ENCODE peak calls at places on chromosomes 5 and 9, in four cellular contexts. T is sigmoid colon, X is DMS153, E is NCI-H1092 treated with DMSO at 0.1 percent for 48 hours. S is an unnamed sample.

GRCh38 chr5:76389513-76390154 is 13.5 kb upstream of the IQGAP2 start:
- DNase-seq in X (no peak), E (no peak), T (no peak), S (no peak)

GRCh38 chr9:110334871-110335270 is 2.8 kb downstream of the TXNDC8 start:
- DNase-seq in T (no peak), X (no peak), E (no peak), S (no peak)

GRCh38 chr5:48192-48591 is 43.8 kb upstream of the PLEKHG4B start:
- DNase-seq in X (peak), T (no peak), E (no peak), S (peak)

GRCh38 chr9:86908261-86908660 is 39.0 kb downstream of the GAS1 start:
- DNase-seq in X (no peak), T (no peak), E (no peak), S (no peak)

GRCh38 chr5:147558826-147559225 is 49.0 kb upstream of the DPYSL3 start:
- DNase-seq in X (peak), E (peak), T (peak), S (peak)

GRCh38 chr9:115135786-115136185 is 17.8 kb upstream of the TNC start:
- DNase-seq in T (peak), E (no peak), X (no peak), S (no peak)

GRCh38 chr5:172492991-172493390 is 38.7 kb upstream of the SH3PXD2B start:
- DNase-seq in T (peak), E (no peak), X (no peak), S (no peak)

GRCh38 chr5:1743769-1744085 is 55.9 kb downstream of the MRPL36 start:
- DNase-seq in E (no peak), X (no peak), T (peak), S (no peak)

GRCh38 chr9:95379630-95380029 is 62.1 kb upstream of the FANCC start:
- DNase-seq in T (no peak), X (no peak), E (peak), S (no peak)

GRCh38 chr9:13993482-13994267 is 320.3 kb downstream of the NFIB start:
- DNase-seq in X (peak), T (no peak), E (peak), S (no peak)

GRCh38 chr9:134324359-134325095 is 1.7 kb upstream of the RXRA start:
- DNase-seq in E (no peak), X (no peak), T (peak), S (no peak)

GRCh38 chr5:68290260-68290674 is 74.7 kb downstream of the PIK3R1 start:
- DNase-seq in E (no peak), T (peak), X (no peak), S (no peak)

GRCh38 chr9:131235480-131235851 is 40.8 kb downstream of the FAM78A start:
- DNase-seq in T (peak), X (no peak), E (no peak), S (no peak)

GRCh38 chr9:96874947-96875459 is 20.7 kb upstream of the ZNF782 start:
- DNase-seq in E (no peak), T (no peak), X (peak), S (peak)

GRCh38 chr9:121974421-121974820 is 118.7 kb downstream of the TTLL11 start:
- DNase-seq in X (no peak), E (no peak), T (no peak), S (no peak)

GRCh38 chr5:150034677-150035076 is 34.1 kb downstream of the HMGXB3 start:
- DNase-seq in T (no peak), E (no peak), X (no peak), S (no peak)

GRCh38 chr5:139061856-139062255 is 136.3 kb downstream of the SIL1 start:
- DNase-seq in T (no peak), X (no peak), E (peak), S (no peak)

GRCh38 chr9:120447959-120448500 is 131.9 kb downstream of the CDK5RAP2 start:
- DNase-seq in E (no peak), X (no peak), T (no peak), S (no peak)

GRCh38 chr5:105371169-105371568 is 1808.6 kb upstream of the NUDT12 start:
- DNase-seq in E (no peak), T (no peak), X (no peak), S (no peak)

GRCh38 chr5:27682600-27682999 is 644.2 kb upstream of the CDH9 start:
- DNase-seq in T (no peak), E (no peak), X (no peak), S (no peak)

GRCh38 chr9:133558191-133559126 is 24.0 kb downstream of the ADAMTSL2 start:
- DNase-seq in X (no peak), E (no peak), T (no peak), S (no peak)

GRCh38 chr5:112417931-112418358 is 1.1 kb downstream of the EPB41L4A start:
- DNase-seq in E (peak), X (no peak), T (no peak), S (no peak)

GRCh38 chr5:88875609-88876234 is 7.3 kb downstream of the MEF2C start:
- DNase-seq in E (no peak), T (no peak), X (no peak), S (no peak)